ENCODE peak calls at places on chromosome 10, in seven cellular contexts. Y is H9, V is neuronal stem cell, B is IMR-90, C is mesendoderm, G is trophoblast cell, T is H1. W is an unnamed sample.

GRCh38 chr10:77305650-77306632 is 331.7 kb downstream of the KCNMA1 start:
- DNase-seq in T (no peak), G (no peak), B (peak; percentile 72), Y (no peak), C (no peak), V (no peak), W (no peak)

GRCh38 chr10:7937315-7937945 is 117.1 kb upstream of the GATA3 start:
- DNase-seq in G (peak; percentile 15), V (no peak), B (peak; percentile 17), C (no peak), Y (no peak), T (no peak), W (no peak)

GRCh38 chr10:79192677-79193003 is 123.9 kb downstream of the ZMIZ1 start:
- DNase-seq in T (no peak), V (no peak), C (no peak), G (peak; percentile 15), B (peak; percentile 73), Y (no peak), W (peak; percentile 72)

GRCh38 chr10:89183571-89183970 is 23.5 kb downstream of the CH25H start:
- DNase-seq in Y (no peak), T (no peak), B (peak; percentile 77), G (no peak), V (no peak), C (no peak), W (no peak)

GRCh38 chr10:70602665-70603438 is at the start of gene PRF1:
- DNase-seq in V (no peak), Y (no peak), C (no peak), T (peak; percentile 44), G (no peak), B (no peak), W (no peak)

GRCh38 chr10:43692051-43692825 is 43.6 kb upstream of the ZNF32 start:
- DNase-seq in T (no peak), G (no peak), V (no peak), Y (no peak), B (peak; percentile 28), C (no peak), W (no peak)

GRCh38 chr10:123674741-123675140 is 8.6 kb downstream of the GPR26 start:
- DNase-seq in V (no peak), C (no peak), Y (no peak), G (no peak), T (no peak), B (no peak), W (no peak)

GRCh38 chr10:105681051-105681450 is 1040.0 kb downstream of the SORCS3 start:
- DNase-seq in G (peak; percentile 1), Y (no peak), C (no peak), T (no peak), V (no peak), B (no peak), W (no peak)

GRCh38 chr10:119598397-119598796 is 1.6 kb upstream of the TIAL1 start:
- DNase-seq in C (no peak), V (no peak), T (no peak), Y (no peak), B (no peak), G (no peak), W (no peak)

GRCh38 chr10:123331438-123331837 is 177.2 kb downstream of the BUB3 start:
- DNase-seq in Y (no peak), B (peak; percentile 0), V (no peak), C (peak; percentile 40), G (peak; percentile 78), T (peak; percentile 1), W (no peak)

GRCh38 chr10:100000109-100000502 is 9.6 kb downstream of the DNMBP start:
- DNase-seq in T (no peak), B (no peak), Y (no peak), C (no peak), G (no peak), V (no peak), W (peak; percentile 54)

GRCh38 chr10:78769526-78769925 is 299.2 kb upstream of the ZMIZ1 start:
- DNase-seq in Y (no peak), V (no peak), T (no peak), B (no peak), C (no peak), G (no peak), W (no peak)

GRCh38 chr10:28551086-28551485 is 18.2 kb downstream of the WAC start:
- DNase-seq in C (no peak), T (no peak), Y (no peak), G (no peak), V (no peak), B (no peak), W (no peak)

GRCh38 chr10:18264466-18264865 is 124.2 kb downstream of the CACNB2 start:
- DNase-seq in G (no peak), B (no peak), V (no peak), T (no peak), C (no peak), Y (no peak), W (no peak)

GRCh38 chr10:18261063-18261462 is 120.8 kb downstream of the CACNB2 start:
- DNase-seq in B (no peak), Y (no peak), V (no peak), T (no peak), C (no peak), G (peak; percentile 22), W (no peak)

GRCh38 chr10:18260308-18260971 is 120.2 kb downstream of the CACNB2 start:
- DNase-seq in C (peak; percentile 14), G (no peak), B (peak; percentile 6), Y (no peak), V (no peak), T (no peak), W (no peak)

DNA sequence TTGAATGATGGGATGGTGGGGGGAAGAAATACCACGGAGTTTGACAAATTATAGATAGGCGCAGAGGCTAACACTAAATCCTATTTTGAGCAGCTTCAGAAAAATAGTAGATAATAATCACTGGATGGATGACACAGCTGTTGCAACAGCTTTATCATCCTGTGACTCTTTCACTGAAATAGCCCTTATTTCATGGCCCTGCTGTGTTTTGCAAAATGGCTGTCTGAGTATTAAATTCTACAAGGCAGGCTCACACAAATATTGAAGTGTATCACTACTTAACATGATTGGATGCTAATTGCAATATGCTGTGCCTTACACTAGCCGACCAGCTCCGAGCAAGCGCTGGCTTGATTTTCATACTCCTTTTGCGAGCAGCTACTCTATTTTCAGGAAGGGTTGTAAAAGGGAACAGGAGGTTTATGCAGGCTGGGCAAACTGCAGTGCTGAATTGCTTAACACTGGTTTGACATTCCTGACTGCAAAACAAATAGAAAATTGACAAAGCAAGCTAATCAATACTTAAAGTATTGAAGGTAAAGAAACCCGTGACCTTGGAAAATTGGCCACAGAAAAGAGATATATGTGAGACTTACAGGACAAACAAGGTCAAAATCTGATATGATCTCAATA is 121.6 kb downstream of the CACNB2 start:
- DNase-seq in G (peak; percentile 42), C (no peak), V (no peak), B (no peak), T (no peak), Y (no peak), W (no peak)
- H3K27ac ChIP-seq in G (no peak overlapping the region), C (no peak overlapping the region), V (no peak overlapping the region), B (no peak overlapping the region), T (no peak overlapping the region), Y (no peak overlapping the region), W (no peak overlapping the region)

GRCh38 chr10:11230706-11231105 is 213.0 kb downstream of the CELF2 start:
- DNase-seq in T (no peak), Y (no peak), C (no peak), G (no peak), V (no peak), B (no peak), W (no peak)

GRCh38 chr10:11229893-11230292 is 212.2 kb downstream of the CELF2 start:
- DNase-seq in V (no peak), C (no peak), B (no peak), G (no peak), T (no peak), Y (no peak), W (no peak)

GRCh38 chr10:11234857-11235640 is 217.4 kb downstream of the CELF2 start:
- DNase-seq in B (no peak), T (no peak), Y (no peak), G (no peak), C (no peak), V (no peak), W (peak; percentile 18)

GRCh38 chr10:11232222-11232961 is 214.7 kb downstream of the CELF2 start:
- DNase-seq in V (no peak), B (no peak), Y (no peak), G (no peak), C (no peak), T (no peak), W (no peak)

GRCh38 chr10:11231285-11231684 is 213.6 kb downstream of the CELF2 start:
- DNase-seq in V (no peak), T (no peak), C (no peak), G (no peak), B (no peak), Y (no peak), W (no peak)
- H2AK5ac ChIP-seq in V (no peak overlapping the region), T (no peak overlapping the region), C (no peak overlapping the region), G (no peak overlapping the region), B (no peak overlapping the region), Y (no peak overlapping the region), W (no peak overlapping the region)

DNA sequence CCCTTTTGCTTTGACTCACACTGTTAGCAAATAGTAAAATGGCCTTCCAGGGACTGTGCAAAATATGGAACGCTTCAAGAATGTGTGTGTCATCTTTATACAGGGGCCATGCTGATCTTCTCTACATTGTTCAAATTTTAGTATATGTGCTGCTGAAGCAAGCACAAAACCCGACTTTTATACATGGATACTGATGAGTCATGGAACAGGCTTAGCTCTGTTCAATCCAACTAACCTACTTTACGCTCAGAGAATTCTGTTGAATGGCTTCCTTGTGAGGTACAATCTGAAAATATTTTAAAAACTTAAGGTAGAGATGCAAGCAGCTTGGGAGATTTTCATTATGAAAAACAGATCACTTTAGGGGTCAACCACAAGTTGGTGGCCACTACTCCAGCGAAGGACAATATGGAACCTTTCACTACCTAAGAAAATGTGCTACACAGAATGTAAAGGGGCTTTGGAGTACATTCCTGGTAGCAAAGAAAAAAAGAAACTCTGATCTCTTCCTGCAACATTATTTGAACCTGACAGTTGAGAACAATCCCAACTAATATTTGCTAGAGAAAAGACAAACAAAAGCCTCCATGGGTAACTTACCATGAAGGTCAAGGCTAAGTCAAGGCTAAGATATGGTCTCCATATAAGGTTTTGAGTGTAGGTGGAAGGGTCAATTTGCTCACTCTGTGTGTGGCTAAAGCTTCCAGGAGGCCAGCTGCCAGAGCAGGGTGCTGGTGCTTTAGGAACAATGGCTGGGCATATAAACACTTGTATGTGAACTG is 11.8 kb downstream of the ANKRD26 start:
- DNase-seq in V (no peak), B (no peak), G (peak; percentile 51), Y (no peak), C (no peak), T (no peak), W (no peak)
- H3K27ac ChIP-seq in V (no peak overlapping the region), B (no peak overlapping the region), G (no peak overlapping the region), Y (no peak overlapping the region), C (no peak overlapping the region), T (no peak overlapping the region), W (no peak overlapping the region)

GRCh38 chr10:60419249-60419648 is 29.6 kb upstream of the ANK3 start:
- DNase-seq in G (no peak), T (no peak), B (no peak), V (no peak), C (no peak), Y (no peak), W (no peak)

GRCh38 chr10:60414877-60415585 is 25.4 kb upstream of the ANK3 start:
- DNase-seq in V (no peak), G (peak; percentile 99), C (peak; percentile 96), Y (peak; percentile 38), T (no peak), B (peak; percentile 92), W (peak; percentile 90)

GRCh38 chr10:60414111-60414510 is 24.4 kb upstream of the ANK3 start:
- DNase-seq in T (no peak), Y (no peak), C (no peak), V (no peak), B (no peak), G (no peak), W (no peak)

GRCh38 chr10:60417898-60418297 is 28.2 kb upstream of the ANK3 start:
- DNase-seq in Y (no peak), V (no peak), T (no peak), G (peak; percentile 84), B (peak; percentile 39), C (no peak), W (no peak)

GRCh38 chr10:60417024-60417423 is 27.3 kb upstream of the ANK3 start:
- DNase-seq in G (no peak), V (no peak), Y (no peak), T (no peak), B (no peak), C (no peak), W (no peak)
- H2AK5ac ChIP-seq in G (no peak overlapping the region), V (no peak overlapping the region), Y (no peak overlapping the region), T (no peak overlapping the region), B (no peak overlapping the region), C (no peak overlapping the region), W (no peak overlapping the region)

W was measured in mesenchymal stem cell.